ENCODE peak calls at places on chromosomes 5 and 9, in seven cellular contexts. K is dorsolateral prefrontal cortex, B is colonic mucosa, W is H9, L is esophagus muscularis mucosa, H is fibroblast of lung, Y is A549. F is an unnamed sample.

GRCh38 chr9:2722715-2723114 is 5.4 kb downstream of the KCNV2 start:
- DNase-seq in B (no peak), K (no peak), L (no peak), W (peak; percentile 40), Y (no peak), H (peak; percentile 78), F (peak; percentile 73)

GRCh38 chr5:17910318-17910717 is 276.1 kb downstream of the TAF11L14 start:
- DNase-seq in L (no peak), W (no peak), B (no peak), K (no peak), H (peak; percentile 8), Y (peak; percentile 81), F (peak; percentile 3)

GRCh38 chr9:133644968-133645765 is 9.0 kb downstream of the DBH start:
- DNase-seq in Y (no peak), B (no peak), W (no peak), H (no peak), K (no peak), L (no peak), F (no peak)

GRCh38 chr9:21481470-21482057 is 549 bp downstream of the IFNE start:
- DNase-seq in L (no peak), B (no peak), K (no peak), H (no peak), W (no peak), Y (no peak), F (no peak)

GRCh38 chr5:151097081-151097480 is 16.2 kb upstream of the TNIP1 start:
- DNase-seq in Y (no peak), L (no peak), H (no peak), K (no peak), B (no peak), W (no peak), F (no peak)

GRCh38 chr5:59034498-59035186 is 451.8 kb downstream of the RAB3C start:
- DNase-seq in Y (peak; percentile 81), H (peak; percentile 27), W (no peak), B (no peak), L (no peak), K (no peak), F (peak; percentile 17)

GRCh38 chr5:89417515-89417914 is 534.5 kb upstream of the MEF2C start:
- DNase-seq in W (no peak), K (no peak), B (no peak), L (no peak), Y (no peak), H (no peak), F (no peak)

GRCh38 chr5:14490309-14490711 is 91.3 kb upstream of the OTULINL start:
- DNase-seq in L (no peak), K (no peak), Y (no peak), B (no peak), H (no peak), W (no peak), F (no peak)

GRCh38 chr5:126837242-126837641 is 60.3 kb downstream of the LMNB1 start:
- DNase-seq in B (no peak), Y (no peak), H (no peak), L (no peak), K (no peak), W (no peak), F (no peak)

GRCh38 chr5:9365501-9365900 is 180.4 kb downstream of the SEMA5A start:
- DNase-seq in L (no peak), B (no peak), Y (no peak), H (no peak), W (peak; percentile 32), K (no peak), F (no peak)

GRCh38 chr5:136374003-136374402 is 8.7 kb upstream of the TRPC7 start:
- DNase-seq in K (no peak), W (no peak), Y (peak; percentile 30), L (no peak), H (peak; percentile 21), B (no peak), F (peak; percentile 10)

GRCh38 chr9:134681061-134681661 is 39.6 kb downstream of the COL5A1 start:
- DNase-seq in L (no peak), W (no peak), H (peak; percentile 66), K (no peak), B (no peak), Y (no peak), F (peak; percentile 50)

GRCh38 chr5:128085413-128085812 is 1.8 kb downstream of the SLC12A2 start:
- DNase-seq in Y (peak; percentile 26), K (no peak), B (no peak), W (no peak), H (no peak), L (no peak), F (no peak)

GRCh38 chr5:1555011-1555807 is 31.4 kb upstream of the LPCAT1 start:
- DNase-seq in B (peak; percentile 28), H (peak; percentile 73), Y (peak; percentile 78), L (peak; percentile 90), W (no peak), K (no peak), F (peak; percentile 62)

GRCh38 chr5:52920929-52921328 is 68.2 kb upstream of the ITGA2 start:
- DNase-seq in K (no peak), Y (no peak), W (no peak), L (no peak), H (peak; percentile 9), B (no peak), F (no peak)

GRCh38 chr5:150386024-150386855 is 26.5 kb downstream of the CD74 start:
- DNase-seq in H (no peak), L (no peak), Y (no peak), B (no peak), W (no peak), K (no peak), F (no peak)

GRCh38 chr9:125807065-125807464 is 59.9 kb downstream of the PBX3 start:
- DNase-seq in Y (peak; percentile 12), L (no peak), K (no peak), B (no peak), W (no peak), H (peak; percentile 67), F (peak; percentile 45)

GRCh38 chr9:15999422-16000339 is 446.8 kb downstream of the CCDC171 start:
- DNase-seq in W (no peak), L (no peak), Y (peak; percentile 79), H (peak; percentile 97), K (no peak), B (no peak), F (peak; percentile 96)

GRCh38 chr9:130945173-130945572 is 6.1 kb upstream of the FIBCD1 start:
- DNase-seq in H (no peak), B (no peak), W (no peak), K (no peak), L (no peak), Y (no peak), F (no peak)

GRCh38 chr9:134488251-134488900 is 153.2 kb upstream of the COL5A1 start:
- DNase-seq in H (no peak), Y (no peak), W (no peak), L (no peak), K (peak; percentile 16), B (no peak), F (no peak)

GRCh38 chr9:132169672-132170392 is 8.0 kb downstream of the NTNG2 start:
- DNase-seq in Y (peak; percentile 66), K (peak; percentile 62), H (peak; percentile 35), L (no peak), B (peak; percentile 26), W (peak; percentile 86), F (peak; percentile 22)

GRCh38 chr5:141431286-141431685 is 979 bp downstream of the PCDHGA12 start:
- DNase-seq in H (peak; percentile 46), L (no peak), Y (no peak), W (no peak), B (no peak), K (no peak), F (peak; percentile 34)

GRCh38 chr5:141427783-141428426 is 2.4 kb upstream of the PCDHGA12 start:
- DNase-seq in H (no peak), L (no peak), Y (no peak), K (no peak), W (no peak), B (no peak), F (no peak)

GRCh38 chr5:141434006-141434405 is 3.7 kb downstream of the PCDHGA12 start:
- DNase-seq in Y (no peak), B (no peak), L (no peak), H (peak; percentile 18), W (no peak), K (no peak), F (no peak)

DNA sequence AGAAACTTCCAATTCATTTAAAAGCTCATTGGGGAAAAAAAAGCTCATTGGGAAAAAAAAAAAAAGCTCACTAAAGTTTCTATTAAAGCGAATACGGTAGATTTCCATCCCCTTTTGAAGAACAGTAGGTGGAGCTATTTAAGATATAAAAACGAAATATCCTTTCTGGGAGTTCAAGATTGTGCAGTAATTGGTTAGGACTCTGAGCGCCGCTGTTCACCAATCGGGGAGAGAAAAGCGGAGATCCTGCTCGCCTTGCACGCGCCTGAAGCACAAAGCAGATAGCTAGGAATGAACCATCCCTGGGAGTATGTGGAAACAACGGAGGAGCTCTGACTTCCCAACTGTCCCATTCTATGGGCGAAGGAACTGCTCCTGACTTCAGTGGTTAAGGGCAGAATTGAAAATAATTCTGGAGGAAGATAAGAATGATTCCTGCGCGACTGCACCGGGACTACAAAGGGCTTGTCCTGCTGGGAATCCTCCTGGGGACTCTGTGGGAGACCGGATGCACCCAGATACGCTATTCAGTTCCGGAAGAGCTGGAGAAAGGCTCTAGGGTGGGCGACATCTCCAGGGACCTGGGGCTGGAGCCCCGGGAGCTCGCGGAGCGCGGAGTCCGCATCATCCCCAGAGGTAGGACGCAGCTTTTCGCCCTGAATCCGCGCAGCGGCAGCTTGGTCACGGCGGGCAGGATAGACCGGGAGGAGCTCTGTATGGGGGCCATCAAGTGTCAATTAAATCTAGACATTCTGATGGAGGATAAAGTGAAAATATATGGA is at the start of gene PCDHGA12:
- DNase-seq in Y (peak; percentile 62), B (no peak), K (no peak), L (no peak), H (peak; percentile 82), W (no peak), F (peak; percentile 77)
- TF ChIP-seq CTCF in Y (no peak), B (no peak), K (peak; percentile 29), L (peak; percentile 41), H (peak; percentile 72), W (no peak), F (peak; percentile 58)

DNA sequence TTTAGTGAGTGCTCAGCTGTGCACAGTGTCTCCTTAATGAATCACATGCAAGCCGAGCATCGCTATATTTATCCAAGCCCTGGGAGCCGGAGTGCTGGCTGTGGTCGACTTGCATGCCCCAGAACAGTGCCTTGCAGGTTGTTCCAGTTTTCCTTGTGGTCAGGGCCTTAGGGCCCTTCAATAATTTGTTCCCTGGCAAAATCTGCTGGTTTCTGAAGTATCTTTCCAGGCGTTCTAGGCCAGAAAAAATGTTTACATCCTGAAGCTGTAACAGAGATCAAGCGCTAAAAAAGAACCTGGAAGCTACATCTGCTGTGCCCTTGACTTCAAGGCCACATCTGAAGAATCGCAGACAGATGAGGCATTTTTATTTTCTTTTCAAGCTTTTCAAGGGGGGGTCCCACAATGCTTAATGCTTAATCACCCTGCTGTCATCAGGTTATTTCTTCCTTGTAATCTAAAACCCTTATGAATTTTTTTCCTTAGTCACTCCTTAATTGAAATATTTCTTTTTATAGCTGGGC is 105.8 kb downstream of the DOCK2 start:
- DNase-seq in H (peak; percentile 97), L (no peak), W (no peak), B (no peak), K (no peak), Y (no peak), F (peak; percentile 97)
- H3K27ac ChIP-seq in H (no peak overlapping the region), L (no peak overlapping the region), W (no peak overlapping the region), B (no peak overlapping the region), K (no peak overlapping the region), Y (no peak overlapping the region), F (peak overlapping the region; percentile 75)

GRCh38 chr9:1049641-1050040 is 516 bp upstream of the DMRT2 start:
- DNase-seq in B (peak; percentile 64), Y (no peak), K (no peak), H (no peak), L (no peak), W (no peak), F (no peak)
- TF ChIP-seq CTCF in B (no peak), Y (no peak), K (no peak), H (no peak), L (no peak), W (no peak), F (no peak)

GRCh38 chr9:86859056-86859455 is 88.2 kb downstream of the GAS1 start:
- DNase-seq in W (no peak), L (no peak), K (no peak), H (no peak), Y (no peak), B (no peak), F (no peak)
- H3K27ac ChIP-seq in W (no peak overlapping the region), L (no peak overlapping the region), K (no peak overlapping the region), H (no peak overlapping the region), Y (no peak overlapping the region), B (no peak overlapping the region), F (no peak overlapping the region)